ENCODE peak calls at places on chromosomes 11 and 22, in eight cellular contexts. R is T-cell; O is H54; C is neural crest cell; Z is aorta; M is memory B cell; G is T-helper 9 cell; N is activated CD4-positive, CD25-positive, alpha-beta regulatory T cell treated with anti-CD3 and anti-CD28 coated beads, Interleukin-2, amount 50 U/mL, for 72 hours. T is an unnamed sample.

GRCh38 chr11:58525037-58525614 is 17.2 kb upstream of the OR5B21 start:
- DNase-seq in O (no peak), G (no peak), Z (no peak), C (no peak), M (peak; percentile 30), R (peak; percentile 14), N (no peak), T (no peak)

GRCh38 chr11:36110698-36111410 is 167.0 kb downstream of the LDLRAD3 start:
- DNase-seq in Z (no peak), C (no peak), O (no peak), N (no peak), R (no peak), M (no peak), G (no peak), T (no peak)

GRCh38 chr11:11968511-11969280 is 39.7 kb downstream of the DKK3 start:
- DNase-seq in O (no peak), N (no peak), Z (peak; percentile 46), G (no peak), C (no peak), R (no peak), M (no peak), T (no peak)

GRCh38 chr22:25759825-25760231 is 17.8 kb downstream of the MYO18B start:
- DNase-seq in C (no peak), R (no peak), Z (peak; percentile 77), O (peak; percentile 64), M (no peak), G (no peak), N (no peak), T (no peak)

GRCh38 chr11:129922674-129923073 is 27.3 kb upstream of the NFRKB start:
- DNase-seq in C (no peak), Z (no peak), R (no peak), M (no peak), N (no peak), O (no peak), G (no peak), T (no peak)

GRCh38 chr11:41786087-41786486 is 326.6 kb upstream of the LRRC4C start:
- DNase-seq in Z (no peak), G (no peak), O (no peak), C (no peak), M (no peak), R (no peak), N (no peak), T (no peak)

GRCh38 chr22:39353346-39353745 is 3.6 kb downstream of the SYNGR1 start:
- DNase-seq in G (no peak), Z (no peak), M (no peak), O (no peak), N (no peak), R (no peak), C (no peak), T (no peak)

GRCh38 chr22:25777870-25778269 is 35.9 kb downstream of the MYO18B start:
- DNase-seq in O (peak; percentile 35), C (peak; percentile 14), R (no peak), M (no peak), N (no peak), G (no peak), Z (no peak), T (no peak)

GRCh38 chr11:8719260-8720190 is 36.9 kb downstream of the RPL27A start:
- DNase-seq in C (no peak), O (peak; percentile 92), G (no peak), M (no peak), Z (peak; percentile 81), N (no peak), R (no peak), T (peak; percentile 64)

GRCh38 chr11:130151196-130151595 is 8.4 kb upstream of the ST14 start:
- DNase-seq in O (no peak), N (no peak), R (no peak), G (no peak), Z (no peak), M (no peak), C (no peak), T (no peak)

GRCh38 chr11:107785401-107785800 is 73.2 kb downstream of the SLC35F2 start:
- DNase-seq in N (no peak), M (no peak), R (no peak), Z (no peak), G (no peak), C (no peak), O (no peak), T (no peak)

GRCh38 chr22:26038365-26038764 is 130.9 kb upstream of the SEZ6L start:
- DNase-seq in G (no peak), M (no peak), C (no peak), O (no peak), Z (no peak), N (no peak), R (no peak), T (no peak)

GRCh38 chr11:70270104-70270876 is at the start of gene PPFIA1:
- DNase-seq in C (peak; percentile 87), M (peak; percentile 95), G (peak; percentile 94), N (peak; percentile 97), Z (peak; percentile 97), R (peak; percentile 86), O (peak; percentile 93), T (peak; percentile 97)

GRCh38 chr11:45305874-45306623 is 19.9 kb upstream of the SYT13 start:
- DNase-seq in N (no peak), R (no peak), Z (no peak), C (no peak), M (no peak), G (no peak), O (no peak), T (no peak)

GRCh38 chr11:61164610-61165424 is 3.6 kb upstream of the VPS37C start:
- DNase-seq in M (no peak), O (no peak), C (no peak), G (no peak), N (no peak), Z (peak; percentile 3), R (no peak), T (no peak)

GRCh38 chr11:41879186-41879738 is 419.8 kb upstream of the LRRC4C start:
- DNase-seq in Z (no peak), M (no peak), O (no peak), C (no peak), N (no peak), R (no peak), G (no peak), T (no peak)

GRCh38 chr22:44701824-44702478 is at the start of gene PRR5:
- DNase-seq in C (peak; percentile 61), G (peak; percentile 69), R (peak; percentile 75), Z (peak; percentile 87), M (peak; percentile 79), O (no peak), N (peak; percentile 76), T (peak; percentile 85)

GRCh38 chr11:7513210-7514098 is at the start of gene PPFIBP2:
- DNase-seq in Z (peak; percentile 91), O (peak; percentile 52), G (peak; percentile 79), C (peak; percentile 69), N (peak; percentile 92), M (peak; percentile 96), R (peak; percentile 69), T (peak; percentile 90)

GRCh38 chr11:8832571-8833260 is 78.3 kb upstream of the AKIP1 start:
- DNase-seq in Z (no peak), N (no peak), M (no peak), R (no peak), G (no peak), O (peak; percentile 71), C (no peak), T (no peak)

GRCh38 chr22:42385691-42386090 is 46.5 kb downstream of the NFAM1 start:
- DNase-seq in N (no peak), O (no peak), R (no peak), Z (no peak), M (no peak), C (no peak), G (no peak), T (no peak)

GRCh38 chr11:28529540-28530410 is 421.6 kb downstream of the METTL15 start:
- DNase-seq in Z (no peak), C (no peak), G (no peak), R (no peak), M (no peak), O (no peak), N (no peak), T (no peak)

GRCh38 chr11:373716-374551 is 4.6 kb downstream of the B4GALNT4 start:
- DNase-seq in C (peak; percentile 55), R (no peak), G (no peak), N (no peak), Z (no peak), O (no peak), M (no peak), T (no peak)

GRCh38 chr11:112157274-112157766 is 6.6 kb downstream of the IL18 start:
- DNase-seq in N (no peak), O (peak; percentile 42), M (no peak), R (no peak), Z (no peak), G (no peak), C (no peak), T (no peak)

GRCh38 chr11:72349616-72350218 is 84.6 kb downstream of the CLPB start:
- DNase-seq in M (no peak), C (no peak), Z (no peak), O (no peak), R (no peak), N (no peak), G (no peak), T (peak; percentile 46)